ENCODE peak calls at places on chromosomes 5 and 9, in four cellular contexts. I, J, W and G are unnamed samples.

GRCh38 chr5:50856720-50857119 is 190.3 kb downstream of the PARP8 start:
- DNase-seq in W (no peak), J (no peak), I (no peak), G (no peak)

GRCh38 chr9:130111805-130112204 is 58.1 kb downstream of the GPR107 start:
- DNase-seq in I (no peak), W (no peak), J (no peak), G (no peak)

GRCh38 chr5:74201334-74202081 is 439.0 kb downstream of the ENC1 start:
- DNase-seq in W (no peak), I (no peak), J (no peak), G (peak; percentile 51)

GRCh38 chr5:157217289-157218024 is 36.8 kb downstream of the ITK start:
- DNase-seq in W (no peak), J (no peak), I (no peak), G (no peak)

GRCh38 chr5:68214472-68215207 is 916 bp upstream of the PIK3R1 start:
- DNase-seq in I (no peak), W (no peak), J (peak; percentile 50), G (no peak)

GRCh38 chr9:21801683-21802417 is 586 bp upstream of the MTAP start:
- DNase-seq in W (peak; percentile 62), I (peak; percentile 54), J (no peak), G (peak; percentile 85)

GRCh38 chr5:5327126-5327525 is 95.4 kb upstream of the ICE1 start:
- DNase-seq in I (no peak), W (no peak), J (no peak), G (no peak)

GRCh38 chr9:87818308-87818707 is 64.4 kb upstream of the SPATA31E1 start:
- DNase-seq in W (no peak), I (no peak), J (no peak), G (no peak)

GRCh38 chr9:136385015-136385414 is 11.5 kb upstream of the CARD9 start:
- DNase-seq in J (no peak), I (no peak), W (no peak), G (no peak)

GRCh38 chr9:112548836-112549235 is 62.2 kb downstream of the KIAA1958 start:
- DNase-seq in J (no peak), I (no peak), W (no peak), G (peak; percentile 57)

GRCh38 chr5:121325930-121326329 is 525.8 kb upstream of the FTMT start:
- DNase-seq in W (no peak), I (no peak), J (no peak), G (no peak)

GRCh38 chr5:141617682-141618029 is 1.1 kb downstream of the DIAPH1 start:
- DNase-seq in W (no peak), J (no peak), I (no peak), G (no peak)

GRCh38 chr9:106286249-106286648 is 576.7 kb upstream of the ZNF462 start:
- DNase-seq in J (no peak), I (peak; percentile 0), W (no peak), G (no peak)

GRCh38 chr9:101269596-101270324 is 115.0 kb downstream of the BAAT start:
- DNase-seq in I (no peak), W (no peak), J (no peak), G (no peak)

GRCh38 chr5:178538624-178539344 is 51.4 kb downstream of the COL23A1 start:
- DNase-seq in I (no peak), W (no peak), J (no peak), G (no peak)

GRCh38 chr5:4208996-4209395 is 613.4 kb downstream of the IRX1 start:
- DNase-seq in I (no peak), W (no peak), J (no peak), G (no peak)

GRCh38 chr9:130478731-130479575 is 34.2 kb downstream of the ASS1 start:
- DNase-seq in W (no peak), I (no peak), J (no peak), G (no peak)

GRCh38 chr9:135463140-135463539 is 16.4 kb upstream of the PPP1R26 start:
- DNase-seq in J (peak; percentile 48), W (no peak), I (peak; percentile 78), G (peak; percentile 54)

GRCh38 chr5:54285573-54286124 is 24.7 kb downstream of the ARL15 start:
- DNase-seq in W (no peak), J (no peak), I (no peak), G (no peak)

GRCh38 chr5:36443941-36444340 is 142.2 kb upstream of the RANBP3L start:
- DNase-seq in J (no peak), W (no peak), I (no peak), G (no peak)

GRCh38 chr9:93268551-93269314 is 84.8 kb downstream of the WNK2 start:
- DNase-seq in I (no peak), W (no peak), J (no peak), G (no peak)

GRCh38 chr9:127676636-127677035 is 30.2 kb upstream of the CFAP157 start:
- DNase-seq in I (no peak), J (no peak), W (no peak), G (peak; percentile 14)

DNA sequence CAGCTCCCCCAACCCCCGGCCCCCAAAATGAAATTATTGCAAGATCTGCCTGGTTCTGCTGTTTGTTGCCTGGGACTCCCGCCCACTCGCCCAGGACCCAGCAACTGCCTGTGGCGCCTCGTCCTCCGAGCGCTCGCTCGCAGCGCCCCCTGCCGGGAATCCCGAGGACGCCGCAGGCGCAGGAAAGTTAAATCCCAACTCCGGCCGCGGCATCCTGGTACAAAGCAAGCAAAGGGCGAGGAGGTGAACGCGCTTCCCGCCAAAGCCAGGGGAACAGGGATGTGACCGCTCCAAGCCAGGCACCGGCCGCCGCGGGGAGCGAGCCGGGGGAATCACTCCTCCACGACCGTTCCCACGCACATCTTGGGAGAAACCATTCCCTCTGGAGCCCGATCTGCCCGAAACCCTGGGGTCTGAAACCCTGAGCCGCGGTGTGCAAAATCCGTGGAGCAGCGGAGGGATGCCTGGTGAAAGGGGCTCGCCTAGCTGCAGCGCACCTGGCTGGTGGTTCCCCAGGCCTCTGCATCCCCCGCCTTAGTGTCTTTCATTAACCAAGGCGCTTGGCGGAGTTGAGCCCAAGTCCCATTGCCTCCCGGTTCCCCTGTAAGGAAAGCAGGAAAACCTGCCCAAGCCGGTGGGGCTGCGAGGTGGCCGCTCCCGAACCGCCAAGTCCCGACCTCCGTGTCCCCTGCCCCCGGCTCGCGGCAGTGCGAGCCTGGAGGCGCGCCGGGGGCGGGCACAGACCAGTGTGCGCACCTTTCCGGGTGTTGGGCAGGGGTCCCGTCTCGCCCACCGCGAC is 1.2 kb downstream of the SEMA5A start:
- DNase-seq in W (peak; percentile 35), J (peak; percentile 70), I (peak; percentile 31), G (peak; percentile 80)
- TF ChIP-seq MAZ in W (peak; percentile 35), J (no peak), I (no peak), G (no peak)

GRCh38 chr5:124644138-124644537 is 102.3 kb downstream of the ZNF608 start:
- DNase-seq in I (no peak), W (no peak), J (peak; percentile 64), G (peak; percentile 83)

GRCh38 chr5:124643306-124643705 is 103.1 kb downstream of the ZNF608 start:
- DNase-seq in W (no peak), J (no peak), I (no peak), G (no peak)

GRCh38 chr5:124644582-124644981 is 101.9 kb downstream of the ZNF608 start:
- DNase-seq in J (no peak), W (no peak), I (no peak), G (no peak)

GRCh38 chr5:124647393-124647792 is 99.0 kb downstream of the ZNF608 start:
- DNase-seq in J (no peak), I (no peak), W (no peak), G (no peak)

GRCh38 chr5:124645396-124645795 is 101.0 kb downstream of the ZNF608 start:
- DNase-seq in I (no peak), J (no peak), W (no peak), G (no peak)
- H3K4me1 ChIP-seq in I (peaks cover 13% of the 10 kb centered on the region), J (peaks cover 4% of the 10 kb centered on the region), W (peaks cover 68% of the 10 kb centered on the region), G (peaks cover 19% of the 10 kb centered on the region)

GRCh38 chr9:35470894-35471293 is 19.0 kb upstream of the RUSC2 start:
- DNase-seq in I (no peak), J (no peak), W (no peak), G (peak; percentile 87)
- TF ChIP-seq MAZ in I (no peak), J (no peak), W (no peak), G (no peak)

DNA sequence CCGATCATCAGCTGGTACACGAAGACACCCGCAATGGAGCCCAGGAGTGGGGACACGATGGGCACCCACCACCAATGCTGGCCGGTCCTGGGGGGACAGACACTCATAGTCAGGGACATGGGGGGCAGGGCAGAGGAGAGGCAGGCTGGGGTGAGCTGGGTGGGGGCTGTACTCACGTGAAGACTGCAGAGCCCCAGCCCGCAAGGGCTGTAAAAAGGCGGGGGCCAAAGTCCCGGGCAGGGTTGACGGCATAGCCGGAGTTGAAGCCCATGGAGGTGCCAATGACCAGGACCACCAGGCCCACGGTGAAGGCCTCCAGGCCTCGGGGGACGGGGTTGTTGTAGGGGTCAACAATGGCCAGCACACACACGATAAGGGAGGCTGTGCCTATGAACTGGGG is 5.3 kb downstream of the AQP3 start:
- DNase-seq in W (no peak), J (no peak), I (no peak), G (no peak)
- H3K4me1 ChIP-seq in W (peaks cover 48% of the 10 kb centered on the region), J (peaks cover 56% of the 10 kb centered on the region), I (peaks cover 53% of the 10 kb centered on the region), G (peaks cover 9% of the 10 kb centered on the region)

GRCh38 chr5:143882520-143882919 is 70.6 kb downstream of the HMHB1 start:
- DNase-seq in I (no peak), J (no peak), W (no peak), G (peak; percentile 55)

GRCh38 chr5:143877196-143877595 is 65.2 kb downstream of the HMHB1 start:
- DNase-seq in W (no peak), I (no peak), J (no peak), G (no peak)

GRCh38 chr5:143878430-143878829 is 66.5 kb downstream of the HMHB1 start:
- DNase-seq in W (no peak), I (no peak), J (no peak), G (no peak)

GRCh38 chr5:143880178-143880577 is 68.2 kb downstream of the HMHB1 start:
- DNase-seq in I (no peak), J (no peak), W (peak; percentile 64), G (peak; percentile 47)

GRCh38 chr5:143879646-143880045 is 67.7 kb downstream of the HMHB1 start:
- DNase-seq in I (no peak), W (peak; percentile 5), J (no peak), G (peak; percentile 12)
- TF ChIP-seq MAZ in I (no peak), W (no peak), J (no peak), G (no peak)

GRCh38 chr9:35660966-35661413 is 2.9 kb downstream of the CCDC107 start:
- DNase-seq in J (no peak), W (peak; percentile 54), I (no peak), G (peak; percentile 62)
- H3K4me1 ChIP-seq in J (peaks cover 24% of the 10 kb centered on the region), W (peaks cover 82% of the 10 kb centered on the region), I (peaks cover 42% of the 10 kb centered on the region), G (peaks cover 16% of the 10 kb centered on the region)

GRCh38 chr9:122572456-122572855 is 10.7 kb downstream of the OR1L8 start:
- DNase-seq in I (no peak), J (no peak), W (no peak), G (no peak)
- TF ChIP-seq MAZ in I (no peak), J (no peak), W (no peak), G (no peak)